ENCODE peak calls at places on chromosomes 3 and 15, in seven cellular contexts. A is AG04450, K is H1, X is endodermal cell, F is foreskin keratinocyte, J is GM13977, W is activated B cell treated with CpG ODN at 0.5 μM for 24 hours. I is an unnamed sample.

GRCh38 chr3:49759226-49759625 is 27.1 kb downstream of the IP6K1 start:
- DNase-seq in A (no peak), K (no peak), X (no peak), F (no peak), J (no peak), W (no peak), I (no peak)

GRCh38 chr15:101384276-101384675 is 89.2 kb upstream of the SNRPA1 start:
- DNase-seq in A (no peak), K (no peak), X (no peak), F (no peak), J (no peak), W (no peak), I (no peak)

GRCh38 chr15:50665938-50666337 is 20.7 kb downstream of the TRPM7 start:
- DNase-seq in A (no peak), K (no peak), X (no peak), F (no peak), J (no peak), W (no peak), I (no peak)

GRCh38 chr3:16332904-16333426 is 68.0 kb downstream of the OXNAD1 start:
- DNase-seq in A (no peak), K (no peak), X (no peak), F (no peak), J (no peak), W (no peak), I (no peak)

GRCh38 chr3:123883656-123884257 is 375 bp downstream of the MYLK start:
- DNase-seq in A (no peak), K (peak), X (peak), F (no peak), J (no peak), W (no peak), I (no peak)

GRCh38 chr3:134428396-134428795 is 54.1 kb upstream of the AMOTL2 start:
- DNase-seq in A (no peak), K (peak), X (no peak), F (no peak), J (no peak), W (no peak), I (no peak)

GRCh38 chr3:190265126-190265525 is 57.1 kb downstream of the CLDN1 start:
- DNase-seq in A (no peak), K (no peak), X (no peak), F (peak), J (no peak), W (no peak), I (no peak)

GRCh38 chr3:45143673-45144670 is 2.2 kb downstream of the CDCP1 start:
- DNase-seq in A (no peak), K (no peak), X (no peak), F (no peak), J (peak), W (no peak), I (no peak)

GRCh38 chr3:133855772-133856171 is 39.9 kb downstream of the RAB6B start:
- DNase-seq in A (no peak), K (no peak), X (no peak), F (no peak), J (no peak), W (no peak), I (no peak)

GRCh38 chr3:98612996-98613517 is 19.6 kb upstream of the CPOX start:
- DNase-seq in A (no peak), K (no peak), X (no peak), F (no peak), J (no peak), W (no peak), I (no peak)

GRCh38 chr3:98608029-98608428 is 14.6 kb upstream of the CPOX start:
- DNase-seq in A (no peak), K (no peak), X (no peak), F (no peak), J (no peak), W (no peak), I (no peak)

GRCh38 chr3:98613616-98614015 is 20.2 kb upstream of the CPOX start:
- DNase-seq in A (no peak), K (no peak), X (no peak), F (no peak), J (no peak), W (no peak), I (no peak)

GRCh38 chr3:98617841-98618240 is 24.4 kb upstream of the CPOX start:
- DNase-seq in A (no peak), K (no peak), X (no peak), F (no peak), J (no peak), W (no peak), I (no peak)

DNA sequence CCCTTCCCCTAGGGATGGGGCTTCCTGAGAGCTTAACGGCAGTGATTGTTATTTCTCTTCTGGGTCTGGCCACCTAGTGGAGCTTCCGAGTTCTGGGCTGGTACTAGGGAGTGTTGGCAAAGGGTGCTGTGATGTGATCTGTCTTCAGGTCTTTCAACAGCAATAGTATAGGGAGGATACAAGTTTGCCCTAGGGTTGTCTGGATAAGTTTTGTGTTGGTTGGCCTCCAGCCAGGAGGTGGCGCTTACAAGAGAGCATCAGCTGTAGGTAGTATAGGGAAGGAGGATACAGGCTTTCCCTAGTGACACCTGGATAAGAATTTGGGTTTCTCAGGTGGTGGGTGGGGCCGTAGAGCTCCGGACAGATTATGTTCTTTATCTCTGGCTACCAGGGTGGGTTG is 19.2 kb upstream of the CPOX start:
- DNase-seq in A (no peak), K (peak), X (peak), F (no peak), J (no peak), W (no peak), I (no peak)
- TF ChIP-seq CTCF in A (no peak), K (peak), X (peak), F (peak), J (peak), W (no peak), I (no peak)

GRCh38 chr3:146739203-146739671 is 134.1 kb upstream of the PLSCR5 start:
- DNase-seq in A (no peak), K (no peak), X (peak), F (no peak), J (no peak), W (no peak), I (no peak)
- TF ChIP-seq CTCF in A (no peak), K (no peak), X (no peak), F (no peak), J (no peak), W (no peak), I (no peak)

DNA sequence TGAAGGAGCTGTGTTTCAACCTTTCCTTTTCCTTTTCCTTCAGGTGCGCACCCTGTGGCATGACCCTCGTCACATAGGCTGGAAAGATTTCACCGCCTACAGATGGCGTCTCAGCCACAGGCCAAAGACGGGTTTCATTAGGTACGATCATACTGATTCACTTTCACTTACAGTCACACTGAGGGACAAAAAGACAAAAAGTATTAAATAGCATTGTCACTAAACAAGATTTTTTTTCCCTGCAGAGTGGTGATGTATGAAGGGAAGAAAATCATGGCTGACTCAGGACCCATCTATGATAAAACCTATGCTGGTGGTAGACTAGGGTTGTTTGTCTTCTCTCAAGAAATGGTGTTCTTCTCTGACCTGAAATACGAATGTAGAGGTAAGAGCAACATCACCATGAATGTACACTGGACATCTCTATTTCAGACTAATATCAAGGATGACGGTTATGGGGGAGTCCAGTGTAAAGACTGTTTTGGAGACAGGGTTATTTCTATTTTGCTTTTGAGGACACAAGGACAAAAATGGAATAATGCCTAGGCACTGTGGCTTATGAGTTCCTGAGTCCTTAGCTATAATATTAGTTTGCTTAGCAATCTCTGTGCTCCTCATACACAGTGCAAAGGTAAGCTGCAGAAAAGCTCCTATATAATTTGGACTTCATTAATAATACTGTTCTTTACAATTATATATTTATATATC is 13.3 kb downstream of the THBS1 start:
- DNase-seq in A (no peak), K (no peak), X (no peak), F (peak), J (no peak), W (no peak), I (no peak)
- TF ChIP-seq CTCF in A (no peak), K (no peak), X (no peak), F (no peak), J (peak), W (no peak), I (no peak)

DNA sequence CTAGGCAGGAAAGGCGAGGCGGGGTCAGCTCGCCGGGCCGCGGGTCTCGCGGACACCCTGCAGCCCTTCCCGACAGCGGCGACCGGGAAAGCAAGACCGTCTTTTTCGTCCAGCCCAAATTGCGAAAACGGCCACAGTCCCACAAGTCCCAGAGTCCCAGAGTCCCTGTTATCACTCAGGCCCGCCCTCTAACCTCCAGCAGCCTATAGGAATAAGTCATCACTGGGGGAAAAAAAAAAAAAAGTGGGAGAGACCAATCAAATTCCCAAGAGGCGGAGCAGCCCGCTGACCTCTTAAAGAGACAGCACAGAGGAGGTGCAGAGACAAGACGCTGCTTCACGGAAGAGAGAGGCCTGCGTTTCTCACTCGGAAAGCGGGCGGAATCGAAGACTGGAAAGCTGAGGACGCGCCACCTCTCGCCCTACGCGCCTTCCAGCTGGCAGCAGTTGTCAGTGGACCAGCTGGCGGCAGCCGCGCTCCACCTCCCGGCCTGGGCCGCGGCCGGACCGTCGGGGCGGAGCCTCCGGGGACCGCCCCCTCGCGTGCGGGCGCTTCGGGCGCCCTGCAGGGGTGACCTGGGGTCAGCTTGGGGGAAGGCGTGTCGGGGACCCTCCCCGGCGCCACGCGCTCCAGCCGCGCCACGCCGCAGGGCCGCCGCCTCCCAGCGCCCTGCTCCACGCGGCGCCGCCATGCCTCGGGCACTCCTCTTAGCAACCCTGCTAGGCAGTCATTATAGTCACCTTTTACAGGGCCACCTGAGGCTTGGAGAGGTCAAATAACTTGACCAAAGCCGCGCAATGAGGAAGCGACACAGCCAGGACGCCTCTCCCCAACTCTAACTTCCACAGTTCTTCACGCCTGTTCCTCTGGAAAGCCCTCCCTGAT is at the start of gene TPRA1:
- DNase-seq in A (peak), K (peak), X (peak), F (peak), J (peak), W (peak), I (peak)
- TF ChIP-seq CTCF in A (no peak), K (peak), X (no peak), F (peak), J (peak), W (no peak), I (no peak)

GRCh38 chr3:126752303-126753190 is 48.5 kb downstream of the CHCHD6 start:
- DNase-seq in A (peak), K (peak), X (peak), F (peak), J (peak), W (peak), I (peak)

GRCh38 chr3:126751611-126752302 is 47.7 kb downstream of the CHCHD6 start:
- DNase-seq in A (no peak), K (peak), X (peak), F (no peak), J (no peak), W (no peak), I (no peak)

GRCh38 chr3:126755866-126756265 is 51.8 kb downstream of the CHCHD6 start:
- DNase-seq in A (no peak), K (no peak), X (no peak), F (no peak), J (no peak), W (no peak), I (no peak)

GRCh38 chr3:126750760-126751129 is 46.7 kb downstream of the CHCHD6 start:
- DNase-seq in A (no peak), K (peak), X (peak), F (no peak), J (no peak), W (no peak), I (no peak)

DNA sequence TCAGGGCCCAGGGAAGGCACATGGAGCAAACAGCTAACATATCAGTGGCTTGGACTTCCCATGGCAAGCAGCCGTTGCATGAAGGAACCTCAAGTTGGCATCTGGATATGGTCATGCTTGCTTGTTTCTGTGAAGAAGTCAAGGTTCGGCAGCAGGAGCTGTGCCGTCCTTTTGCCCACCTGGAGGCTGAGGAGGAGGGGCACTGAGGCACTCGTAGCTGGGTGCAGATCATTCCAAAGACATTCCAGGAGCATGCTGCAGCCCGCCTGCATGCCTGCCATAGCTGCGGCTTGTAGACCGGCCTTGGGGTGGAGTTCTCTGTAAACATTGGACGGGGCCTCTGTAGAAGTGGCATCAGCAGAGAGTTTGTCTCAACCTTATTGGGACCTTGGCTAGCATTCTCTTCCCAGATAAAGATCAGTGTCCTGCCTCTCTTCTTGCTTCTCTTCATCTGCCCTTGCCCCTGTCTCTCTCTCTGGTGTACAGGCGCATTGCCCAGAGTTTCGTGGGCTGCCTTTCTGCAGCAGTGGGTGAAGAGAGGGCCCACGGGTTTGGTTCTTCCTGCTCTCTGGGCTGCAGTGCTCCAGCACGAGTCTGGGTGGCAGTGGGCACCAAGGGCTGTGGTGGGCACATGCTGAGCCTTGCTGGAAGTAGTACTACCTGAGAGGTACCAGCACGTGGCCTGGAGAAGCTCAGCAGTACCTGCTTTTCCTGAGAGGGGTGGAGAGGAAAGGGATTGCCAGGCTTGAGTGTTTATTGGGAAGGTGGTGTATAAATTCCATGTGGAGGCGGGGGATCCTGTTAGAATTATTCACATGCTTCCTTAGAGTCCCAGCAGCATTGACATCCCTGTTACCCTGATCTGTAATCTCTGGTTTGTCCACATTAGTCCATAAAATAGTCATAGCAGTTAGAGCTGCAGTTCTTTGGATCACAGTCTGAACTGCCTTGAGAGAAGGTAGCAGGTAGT is 49.4 kb downstream of the CHCHD6 start:
- DNase-seq in A (peak), K (no peak), X (no peak), F (peak), J (no peak), W (no peak), I (peak)
- TF ChIP-seq CTCF in A (no peak), K (no peak), X (no peak), F (peak), J (no peak), W (no peak), I (no peak)

GRCh38 chr3:117130222-117130621 is 420.6 kb downstream of the TUSC7 start:
- DNase-seq in A (no peak), K (no peak), X (no peak), F (no peak), J (no peak), W (no peak), I (no peak)

GRCh38 chr3:117128876-117129275 is 419.3 kb downstream of the TUSC7 start:
- DNase-seq in A (no peak), K (no peak), X (no peak), F (no peak), J (no peak), W (no peak), I (no peak)

GRCh38 chr3:117128133-117128532 is 418.6 kb downstream of the TUSC7 start:
- DNase-seq in A (no peak), K (no peak), X (no peak), F (no peak), J (no peak), W (no peak), I (no peak)

GRCh38 chr3:117126460-117126859 is 416.9 kb downstream of the TUSC7 start:
- DNase-seq in A (no peak), K (no peak), X (no peak), F (no peak), J (no peak), W (no peak), I (no peak)

DNA sequence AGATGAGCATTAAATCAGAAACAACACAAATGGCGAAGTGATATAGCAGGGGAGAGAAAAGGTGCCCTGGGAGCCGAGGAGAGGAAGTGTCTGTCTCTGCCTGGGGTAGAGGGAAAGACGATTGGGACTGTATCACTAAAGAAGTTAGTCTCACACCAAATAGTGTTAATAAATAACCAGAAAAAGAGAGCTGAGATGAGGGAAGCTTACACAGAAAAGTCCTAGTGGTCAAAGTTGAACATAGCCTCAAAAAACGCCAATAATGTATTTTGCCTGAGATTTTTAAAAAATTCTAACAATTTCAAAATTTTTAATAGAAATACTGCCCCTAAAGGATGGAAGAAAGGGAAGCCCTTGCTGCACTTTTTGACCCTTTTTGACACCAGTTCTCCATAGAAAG is 417.6 kb downstream of the TUSC7 start:
- DNase-seq in A (no peak), K (no peak), X (no peak), F (no peak), J (no peak), W (no peak), I (no peak)
- TF ChIP-seq CTCF in A (peak), K (no peak), X (peak), F (no peak), J (no peak), W (no peak), I (no peak)

I was measured in upper lobe of left lung.